ENCODE peak calls at places on chromosomes 13 and 19, in four cellular contexts. O is A549, X is HepG2, N is K562. F is an unnamed sample.

GRCh38 chr13:61414686-61415664 is 674 bp downstream of the PCDH20 start:
- DNase-seq in O (no peak), N (no peak), X (peak; percentile 26), F (peak; percentile 81)

GRCh38 chr13:76741624-76742023 is 144.6 kb downstream of the KCTD12 start:
- DNase-seq in X (no peak), O (no peak), N (no peak), F (no peak)

GRCh38 chr19:54002495-54003315 is 11.3 kb downstream of the CACNG6 start:
- DNase-seq in X (no peak), N (no peak), O (no peak), F (no peak)

GRCh38 chr13:71874490-71874889 is 7.5 kb upstream of the DACH1 start:
- DNase-seq in X (no peak), N (no peak), O (no peak), F (no peak)

GRCh38 chr19:51777570-51778460 is 16.8 kb downstream of the FPR2 start:
- DNase-seq in O (peak; percentile 20), X (peak; percentile 74), N (peak; percentile 96), F (peak; percentile 59)

GRCh38 chr19:56097306-56097705 is 23.8 kb downstream of the ZNF787 start:
- DNase-seq in N (no peak), X (no peak), O (no peak), F (no peak)

GRCh38 chr13:99628442-99628841 is 127.2 kb downstream of the TM9SF2 start:
- DNase-seq in O (no peak), N (no peak), X (no peak), F (no peak)

GRCh38 chr19:40592170-40592569 is 9.0 kb upstream of the LTBP4 start:
- DNase-seq in X (peak; percentile 36), N (peak; percentile 48), O (peak; percentile 81), F (no peak)

GRCh38 chr13:93080587-93080986 is 146.0 kb upstream of the GPC6 start:
- DNase-seq in X (no peak), N (no peak), O (no peak), F (no peak)
- TF ChIP-seq NR3C1 in X (no peak), N (no peak), O (no peak), F (no peak)

DNA sequence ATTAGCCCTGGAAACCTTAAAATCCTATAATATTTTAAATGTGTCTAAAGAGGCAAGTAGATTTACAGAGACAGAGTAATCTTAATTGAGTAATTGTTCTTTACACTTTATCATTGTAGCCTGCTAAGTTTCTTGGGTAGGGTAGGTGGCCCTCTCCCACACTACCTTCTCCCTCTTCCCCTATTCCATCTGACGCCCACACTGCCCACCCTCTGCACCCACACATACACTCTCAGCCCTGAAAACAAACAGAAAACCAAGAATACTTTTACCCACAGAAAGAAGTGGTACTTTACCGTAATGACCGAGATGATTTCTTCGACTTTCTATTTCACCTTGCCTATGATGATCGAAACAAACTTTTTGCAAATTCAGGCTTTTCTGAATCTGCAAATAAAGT is 320.4 kb upstream of the OBI1 start:
- DNase-seq in O (no peak), X (no peak), N (no peak), F (no peak)
- TF ChIP-seq NR3C1 in O (no peak), X (no peak), N (no peak), F (no peak)

DNA sequence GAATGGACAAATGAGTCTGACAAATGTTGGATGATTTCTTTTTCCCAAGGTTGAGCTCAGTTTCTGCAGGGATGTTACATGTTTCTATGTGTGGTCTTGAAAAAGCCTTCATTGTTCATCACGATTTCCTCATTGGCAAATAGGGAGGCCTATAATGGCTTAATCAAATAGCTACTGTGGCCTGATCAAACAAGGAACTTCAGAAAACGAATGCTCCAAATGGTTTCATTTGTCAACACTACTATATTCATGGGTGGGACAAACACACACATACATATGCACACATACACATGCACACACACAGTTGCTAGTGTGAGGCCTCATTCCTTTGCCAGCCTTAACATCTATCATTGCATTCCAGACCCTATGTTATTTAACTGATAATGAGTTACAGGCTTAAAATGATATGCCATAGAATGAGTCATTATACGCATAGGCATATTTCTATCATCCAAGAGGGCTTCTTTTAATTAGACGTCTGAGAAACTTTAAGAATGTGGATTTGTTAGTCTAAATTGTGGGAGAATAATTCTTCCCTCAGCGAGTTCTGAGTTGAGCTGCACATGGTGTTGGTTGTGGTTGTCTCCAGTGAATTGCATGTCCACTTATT is 140.2 kb downstream of the KLF5 start:
- DNase-seq in N (no peak), O (no peak), X (peak; percentile 56), F (no peak)
- TF ChIP-seq NR3C1 in N (no peak), O (no peak), X (no peak), F (no peak)

GRCh38 chr13:79678100-79678499 is 197.1 kb downstream of the NDFIP2 start:
- DNase-seq in N (no peak), X (peak; percentile 24), O (no peak), F (no peak)

GRCh38 chr13:79673310-79673992 is 192.5 kb downstream of the NDFIP2 start:
- DNase-seq in X (no peak), N (no peak), O (no peak), F (no peak)

GRCh38 chr13:79673993-79674377 is 193.0 kb downstream of the NDFIP2 start:
- DNase-seq in O (no peak), N (no peak), X (no peak), F (no peak)

GRCh38 chr13:79675931-79676658 is 195.1 kb downstream of the NDFIP2 start:
- DNase-seq in O (no peak), N (no peak), X (no peak), F (no peak)

GRCh38 chr13:79674765-79675515 is 194.0 kb downstream of the NDFIP2 start:
- DNase-seq in O (no peak), N (no peak), X (no peak), F (no peak)
- TF ChIP-seq NR3C1 in O (no peak), N (no peak), X (no peak), F (no peak)

GRCh38 chr19:3098515-3099346 is 4.6 kb downstream of the GNA11 start:
- DNase-seq in N (no peak), O (no peak), X (no peak), F (no peak)
- TF ChIP-seq NR3C1 in N (no peak), O (no peak), X (no peak), F (no peak)